ENCODE peak calls at places on chromosomes 4 and X, in five cellular contexts. One of them, this sample, is unnamed.

GRCh38 chrX:111543212-111543762 is 31.8 kb downstream of the SERTM2 start:
- DNase-seq in adrenal gland: no peak
- DNase-seq in SJSA1: no peak
- DNase-seq in tibial nerve: no peak
- DNase-seq in fibroblast of lung: no peak
- DNase-seq in this sample: no peak

GRCh38 chr4:139838811-139839210 is 173.2 kb downstream of the MGST2 start:
- DNase-seq in adrenal gland: no peak
- DNase-seq in SJSA1: no peak
- DNase-seq in tibial nerve: no peak
- DNase-seq in fibroblast of lung: no peak
- DNase-seq in this sample: no peak

GRCh38 chrX:82141942-82142341 is 940.0 kb downstream of the SH3BGRL start:
- DNase-seq in adrenal gland: no peak
- DNase-seq in SJSA1: no peak
- DNase-seq in tibial nerve: no peak
- DNase-seq in fibroblast of lung: no peak
- DNase-seq in this sample: no peak

GRCh38 chr4:14908635-14909034 is 93.6 kb upstream of the CPEB2 start:
- DNase-seq in adrenal gland: no peak
- DNase-seq in SJSA1: no peak
- DNase-seq in tibial nerve: no peak
- DNase-seq in fibroblast of lung: peak; percentile 57
- DNase-seq in this sample: no peak

GRCh38 chr4:166459616-166460015 is 586.6 kb downstream of the TLL1 start:
- DNase-seq in adrenal gland: no peak
- DNase-seq in SJSA1: no peak
- DNase-seq in tibial nerve: no peak
- DNase-seq in fibroblast of lung: no peak
- DNase-seq in this sample: no peak

GRCh38 chrX:134520860-134521390 is 61.0 kb downstream of the HPRT1 start:
- DNase-seq in adrenal gland: no peak
- DNase-seq in SJSA1: peak; percentile 52
- DNase-seq in tibial nerve: peak; percentile 11
- DNase-seq in fibroblast of lung: peak; percentile 80
- DNase-seq in this sample: peak; percentile 26

GRCh38 chr4:176340871-176341685 is 21.3 kb downstream of the SPCS3 start:
- DNase-seq in adrenal gland: no peak
- DNase-seq in SJSA1: peak; percentile 79
- DNase-seq in tibial nerve: peak; percentile 47
- DNase-seq in fibroblast of lung: peak; percentile 80
- DNase-seq in this sample: no peak

GRCh38 chr4:161403781-161404180 is 760.0 kb downstream of the FSTL5 start:
- DNase-seq in adrenal gland: no peak
- DNase-seq in SJSA1: no peak
- DNase-seq in tibial nerve: no peak
- DNase-seq in fibroblast of lung: no peak
- DNase-seq in this sample: no peak

GRCh38 chr4:99755223-99755944 is 61.2 kb upstream of the DAPP1 start:
- DNase-seq in adrenal gland: no peak
- DNase-seq in SJSA1: peak; percentile 12
- DNase-seq in tibial nerve: no peak
- DNase-seq in fibroblast of lung: peak; percentile 51
- DNase-seq in this sample: no peak

GRCh38 chrX:133985164-133986007 is at the start of gene GPC3:
- DNase-seq in adrenal gland: peak; percentile 32
- DNase-seq in SJSA1: peak; percentile 29
- DNase-seq in tibial nerve: no peak
- DNase-seq in fibroblast of lung: peak; percentile 33
- DNase-seq in this sample: peak; percentile 60

GRCh38 chr4:183195534-183195933 is 96.5 kb downstream of the WWC2 start:
- DNase-seq in adrenal gland: no peak
- DNase-seq in SJSA1: no peak
- DNase-seq in tibial nerve: no peak
- DNase-seq in fibroblast of lung: no peak
- DNase-seq in this sample: no peak

GRCh38 chr4:143335979-143336827 is 473 bp upstream of the GAB1 start:
- DNase-seq in adrenal gland: peak; percentile 89
- DNase-seq in SJSA1: peak; percentile 79
- DNase-seq in tibial nerve: peak; percentile 81
- DNase-seq in fibroblast of lung: peak; percentile 94
- DNase-seq in this sample: peak; percentile 78

GRCh38 chrX:69150294-69150960 is 14.8 kb downstream of the PJA1 start:
- DNase-seq in adrenal gland: no peak
- DNase-seq in SJSA1: no peak
- DNase-seq in tibial nerve: no peak
- DNase-seq in fibroblast of lung: no peak
- DNase-seq in this sample: no peak

GRCh38 chrX:313546-313945 is 5.0 kb downstream of the GTPBP6 start:
- DNase-seq in adrenal gland: no peak
- DNase-seq in SJSA1: no peak
- DNase-seq in tibial nerve: no peak
- DNase-seq in fibroblast of lung: no peak
- DNase-seq in this sample: no peak

GRCh38 chr4:18105023-18106011 is 83.8 kb upstream of the LCORL start:
- DNase-seq in adrenal gland: no peak
- DNase-seq in SJSA1: no peak
- DNase-seq in tibial nerve: no peak
- DNase-seq in fibroblast of lung: peak; percentile 2
- DNase-seq in this sample: no peak

GRCh38 chr4:80362578-80363181 is 27.1 kb downstream of the CFAP299 start:
- DNase-seq in adrenal gland: no peak
- DNase-seq in SJSA1: no peak
- DNase-seq in tibial nerve: no peak
- DNase-seq in fibroblast of lung: peak; percentile 58
- DNase-seq in this sample: peak; percentile 20
- H3K4me3 ChIP-seq in adrenal gland: no peak overlapping the region
- H3K4me3 ChIP-seq in SJSA1: no peak overlapping the region
- H3K4me3 ChIP-seq in tibial nerve: no peak overlapping the region
- H3K4me3 ChIP-seq in fibroblast of lung: no peak overlapping the region
- H3K4me3 ChIP-seq in this sample: no peak overlapping the region

GRCh38 chr4:188915175-188915574 is 775.9 kb downstream of the TRIML1 start:
- DNase-seq in adrenal gland: no peak
- DNase-seq in SJSA1: no peak
- DNase-seq in tibial nerve: no peak
- DNase-seq in fibroblast of lung: no peak
- DNase-seq in this sample: no peak

DNA sequence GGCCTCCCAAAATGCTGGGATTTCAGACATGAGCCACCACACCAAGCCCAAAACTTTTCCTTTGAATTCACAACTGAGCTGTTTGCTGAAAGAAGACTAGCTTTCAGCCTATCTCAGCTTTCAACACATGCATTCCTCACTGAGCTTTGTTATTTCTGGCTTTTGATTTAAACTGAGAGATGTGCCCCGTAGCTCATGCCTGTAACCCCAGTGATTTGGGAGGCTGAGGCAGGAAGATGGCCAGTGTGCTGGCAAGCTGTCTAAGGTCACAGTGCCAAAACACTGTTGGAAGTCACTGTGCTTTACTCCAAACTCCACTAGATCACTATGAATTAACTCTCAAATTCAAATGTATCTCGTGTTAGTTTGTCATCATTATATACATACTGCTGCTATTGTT is 779.5 kb downstream of the TRIML1 start:
- DNase-seq in adrenal gland: no peak
- DNase-seq in SJSA1: no peak
- DNase-seq in tibial nerve: no peak
- DNase-seq in fibroblast of lung: no peak
- DNase-seq in this sample: peak; percentile 56
- H3K9me3 ChIP-seq in adrenal gland: no peaks in the 10 kb centered on the region
- H3K9me3 ChIP-seq in SJSA1: peaks cover 5% of the 10 kb centered on the region
- H3K9me3 ChIP-seq in tibial nerve: no peaks in the 10 kb centered on the region
- H3K9me3 ChIP-seq in fibroblast of lung: no peaks in the 10 kb centered on the region
- H3K9me3 ChIP-seq in this sample: peaks cover 15% of the 10 kb centered on the region

DNA sequence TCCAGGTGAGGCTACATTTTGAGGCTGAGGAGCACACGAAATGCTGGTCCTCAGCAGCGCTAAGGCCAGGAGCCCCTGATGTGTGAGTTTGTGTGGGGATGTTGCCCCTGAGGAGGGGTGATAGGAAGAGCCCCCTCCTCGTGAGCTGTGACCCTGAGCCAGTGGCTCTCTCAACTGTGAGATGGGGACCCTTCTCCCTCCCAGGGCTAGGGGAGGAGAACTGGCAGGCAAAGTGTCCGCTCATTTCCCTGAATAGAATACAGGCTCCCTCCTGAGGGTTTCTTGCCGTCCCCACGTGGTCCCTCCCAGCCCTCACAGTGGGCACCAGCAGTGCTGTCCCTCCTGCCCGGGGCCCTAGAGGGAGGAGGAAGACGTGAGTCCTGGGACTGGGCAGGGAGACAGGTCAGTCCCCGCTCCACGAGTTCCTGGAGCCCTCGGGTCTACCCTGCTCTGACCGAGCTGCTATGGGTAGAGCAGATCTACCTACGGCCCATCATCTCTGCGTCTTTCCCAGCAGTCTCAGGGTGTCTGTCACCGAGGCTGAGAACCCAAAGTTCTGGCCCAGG is 21.0 kb upstream of the TBC1D14 start:
- DNase-seq in adrenal gland: no peak
- DNase-seq in SJSA1: no peak
- DNase-seq in tibial nerve: no peak
- DNase-seq in fibroblast of lung: no peak
- DNase-seq in this sample: no peak
- H3K4me3 ChIP-seq in adrenal gland: no peak overlapping the region
- H3K4me3 ChIP-seq in SJSA1: no peak overlapping the region
- H3K4me3 ChIP-seq in tibial nerve: no peak overlapping the region
- H3K4me3 ChIP-seq in fibroblast of lung: no peak overlapping the region
- H3K4me3 ChIP-seq in this sample: no peak overlapping the region

GRCh38 chr4:109559983-109560686 is at the start of gene MCUB:
- DNase-seq in adrenal gland: peak; percentile 77
- DNase-seq in SJSA1: peak; percentile 83
- DNase-seq in tibial nerve: peak; percentile 74
- DNase-seq in fibroblast of lung: peak; percentile 88
- DNase-seq in this sample: peak; percentile 86
- H3K9me3 ChIP-seq in adrenal gland: no peaks in the 10 kb centered on the region
- H3K9me3 ChIP-seq in SJSA1: no peaks in the 10 kb centered on the region
- H3K9me3 ChIP-seq in tibial nerve: no peaks in the 10 kb centered on the region
- H3K9me3 ChIP-seq in fibroblast of lung: no peaks in the 10 kb centered on the region
- H3K9me3 ChIP-seq in this sample: no peaks in the 10 kb centered on the region

GRCh38 chr4:148434075-148434773 is 8.0 kb downstream of the NR3C2 start:
- DNase-seq in adrenal gland: no peak
- DNase-seq in SJSA1: no peak
- DNase-seq in tibial nerve: no peak
- DNase-seq in fibroblast of lung: no peak
- DNase-seq in this sample: no peak

GRCh38 chr4:148426643-148427042 is 15.6 kb downstream of the NR3C2 start:
- DNase-seq in adrenal gland: no peak
- DNase-seq in SJSA1: no peak
- DNase-seq in tibial nerve: no peak
- DNase-seq in fibroblast of lung: no peak
- DNase-seq in this sample: no peak

GRCh38 chr4:148430847-148431246 is 11.4 kb downstream of the NR3C2 start:
- DNase-seq in adrenal gland: no peak
- DNase-seq in SJSA1: no peak
- DNase-seq in tibial nerve: no peak
- DNase-seq in fibroblast of lung: no peak
- DNase-seq in this sample: no peak

GRCh38 chr4:148435654-148436406 is 6.4 kb downstream of the NR3C2 start:
- DNase-seq in adrenal gland: peak; percentile 25
- DNase-seq in SJSA1: no peak
- DNase-seq in tibial nerve: no peak
- DNase-seq in fibroblast of lung: no peak
- DNase-seq in this sample: no peak

DNA sequence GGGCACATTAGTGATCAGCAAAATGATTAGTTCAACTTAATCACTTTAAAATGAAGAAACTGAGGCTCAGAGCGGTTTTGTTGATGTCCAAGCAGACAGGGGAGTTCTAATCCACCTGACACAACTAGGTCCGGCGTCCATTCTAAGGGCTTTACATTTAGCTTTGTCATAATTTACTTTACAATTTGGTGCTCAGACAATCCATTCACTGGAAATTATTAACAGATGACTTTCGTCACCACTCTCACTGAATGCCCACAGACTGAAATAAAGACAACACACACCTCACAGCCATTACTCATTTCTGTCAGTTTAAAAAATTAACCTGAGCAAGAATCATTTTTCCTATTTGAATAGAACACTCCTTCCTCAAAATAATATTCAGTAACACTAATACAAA is 10.8 kb downstream of the NR3C2 start:
- DNase-seq in adrenal gland: no peak
- DNase-seq in SJSA1: no peak
- DNase-seq in tibial nerve: no peak
- DNase-seq in fibroblast of lung: no peak
- DNase-seq in this sample: no peak
- H3K4me3 ChIP-seq in adrenal gland: no peak overlapping the region
- H3K4me3 ChIP-seq in SJSA1: no peak overlapping the region
- H3K4me3 ChIP-seq in tibial nerve: no peak overlapping the region
- H3K4me3 ChIP-seq in fibroblast of lung: no peak overlapping the region
- H3K4me3 ChIP-seq in this sample: no peak overlapping the region

GRCh38 chr4:256492-256891 is 48.8 kb downstream of the ZNF732 start:
- DNase-seq in adrenal gland: no peak
- DNase-seq in SJSA1: no peak
- DNase-seq in tibial nerve: no peak
- DNase-seq in fibroblast of lung: no peak
- DNase-seq in this sample: no peak

GRCh38 chr4:252065-252601 is 53.1 kb downstream of the ZNF732 start:
- DNase-seq in adrenal gland: no peak
- DNase-seq in SJSA1: no peak
- DNase-seq in tibial nerve: no peak
- DNase-seq in fibroblast of lung: no peak
- DNase-seq in this sample: no peak

DNA sequence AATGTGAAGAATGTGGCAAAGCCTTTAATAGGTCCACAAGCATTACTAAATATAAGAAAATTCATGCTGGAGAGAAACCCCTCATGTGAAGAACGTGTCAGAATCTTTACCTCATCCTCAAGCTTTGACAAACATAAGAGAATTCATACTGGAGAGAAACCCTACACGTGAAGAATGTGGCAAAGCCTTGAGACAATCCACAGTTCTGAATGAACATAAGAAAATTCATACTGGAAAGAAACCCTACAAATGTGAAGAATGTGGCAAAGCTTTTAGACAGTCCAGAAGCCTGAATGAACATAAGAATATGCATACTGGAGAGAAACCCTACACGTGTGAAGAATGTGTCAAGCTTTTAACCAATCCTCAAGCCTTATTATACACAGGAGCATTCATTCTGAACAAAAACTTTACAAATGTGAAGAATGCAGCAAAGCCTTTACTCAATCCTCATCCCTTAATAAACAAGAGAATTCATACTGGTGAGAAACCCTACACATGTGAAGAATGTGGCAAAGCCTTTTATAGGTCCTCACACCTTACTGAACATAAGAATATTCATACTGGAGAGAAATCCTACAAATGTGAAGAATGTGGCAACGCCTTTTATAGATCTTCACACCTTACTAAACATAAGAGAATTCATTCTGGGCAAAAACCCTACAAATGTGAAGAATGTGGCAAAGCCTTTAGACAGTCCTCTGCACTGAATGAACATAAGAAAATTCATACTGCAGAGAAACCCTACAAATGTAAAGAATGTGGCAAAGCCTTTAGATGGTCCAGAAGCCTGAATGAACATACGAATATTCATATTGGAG is 51.1 kb downstream of the ZNF732 start:
- DNase-seq in adrenal gland: no peak
- DNase-seq in SJSA1: no peak
- DNase-seq in tibial nerve: no peak
- DNase-seq in fibroblast of lung: no peak
- DNase-seq in this sample: no peak
- H3K9me3 ChIP-seq in adrenal gland: peaks cover 19% of the 10 kb centered on the region
- H3K9me3 ChIP-seq in SJSA1: no peaks in the 10 kb centered on the region
- H3K9me3 ChIP-seq in tibial nerve: peaks cover 73% of the 10 kb centered on the region
- H3K9me3 ChIP-seq in fibroblast of lung: no peaks in the 10 kb centered on the region
- H3K9me3 ChIP-seq in this sample: peaks cover 12% of the 10 kb centered on the region

This sample was measured in MG63.